ENCODE peak calls at places on chromosomes 4 and X, in eight cellular contexts. One of them, this sample, is unnamed.

GRCh38 chr4:6595897-6596537 is 21.0 kb downstream of the MAN2B2 start:
- DNase-seq in tibial nerve: no peak
- DNase-seq in body of pancreas: no peak
- DNase-seq in mammary epithelial cell: no peak
- DNase-seq in left ventricle myocardium inferior: no peak
- DNase-seq in pancreas: no peak
- DNase-seq in heart left ventricle: no peak
- DNase-seq in fibroblast of pulmonary artery: no peak
- DNase-seq in this sample: no peak

GRCh38 chrX:151984328-151984727 is 9.9 kb upstream of the GABRE start:
- DNase-seq in tibial nerve: no peak
- DNase-seq in body of pancreas: no peak
- DNase-seq in mammary epithelial cell: peak; percentile 84
- DNase-seq in left ventricle myocardium inferior: no peak
- DNase-seq in pancreas: no peak
- DNase-seq in heart left ventricle: peak; percentile 42
- DNase-seq in fibroblast of pulmonary artery: peak; percentile 95
- DNase-seq in this sample: no peak

GRCh38 chr4:113758361-113758760 is 3.2 kb downstream of the CAMK2D start:
- DNase-seq in tibial nerve: no peak
- DNase-seq in body of pancreas: no peak
- DNase-seq in mammary epithelial cell: peak; percentile 26
- DNase-seq in left ventricle myocardium inferior: no peak
- DNase-seq in pancreas: no peak
- DNase-seq in heart left ventricle: no peak
- DNase-seq in fibroblast of pulmonary artery: peak; percentile 56
- DNase-seq in this sample: no peak

GRCh38 chr4:152663203-152664066 is 16.4 kb downstream of the TMEM154 start:
- DNase-seq in tibial nerve: no peak
- DNase-seq in body of pancreas: no peak
- DNase-seq in mammary epithelial cell: no peak
- DNase-seq in left ventricle myocardium inferior: no peak
- DNase-seq in pancreas: no peak
- DNase-seq in heart left ventricle: no peak
- DNase-seq in fibroblast of pulmonary artery: no peak
- DNase-seq in this sample: no peak

GRCh38 chrX:109487640-109488039 is 5.8 kb upstream of the GUCY2F start:
- DNase-seq in tibial nerve: no peak
- DNase-seq in body of pancreas: no peak
- DNase-seq in mammary epithelial cell: no peak
- DNase-seq in left ventricle myocardium inferior: no peak
- DNase-seq in pancreas: no peak
- DNase-seq in heart left ventricle: no peak
- DNase-seq in fibroblast of pulmonary artery: no peak
- DNase-seq in this sample: no peak

GRCh38 chrX:85288992-85289723 is 45.4 kb downstream of the ZNF711 start:
- DNase-seq in tibial nerve: no peak
- DNase-seq in body of pancreas: no peak
- DNase-seq in mammary epithelial cell: no peak
- DNase-seq in left ventricle myocardium inferior: no peak
- DNase-seq in pancreas: no peak
- DNase-seq in heart left ventricle: no peak
- DNase-seq in fibroblast of pulmonary artery: no peak
- DNase-seq in this sample: no peak

GRCh38 chr4:25908491-25908901 is 5.5 kb upstream of the SMIM20 start:
- DNase-seq in tibial nerve: no peak
- DNase-seq in body of pancreas: peak; percentile 20
- DNase-seq in mammary epithelial cell: peak; percentile 88
- DNase-seq in left ventricle myocardium inferior: no peak
- DNase-seq in pancreas: no peak
- DNase-seq in heart left ventricle: peak; percentile 48
- DNase-seq in fibroblast of pulmonary artery: peak; percentile 88
- DNase-seq in this sample: no peak

GRCh38 chrX:134460861-134461218 is 875 bp downstream of the HPRT1 start:
- DNase-seq in tibial nerve: no peak
- DNase-seq in body of pancreas: no peak
- DNase-seq in mammary epithelial cell: peak; percentile 3
- DNase-seq in left ventricle myocardium inferior: no peak
- DNase-seq in pancreas: no peak
- DNase-seq in heart left ventricle: no peak
- DNase-seq in fibroblast of pulmonary artery: no peak
- DNase-seq in this sample: no peak

GRCh38 chr4:115187136-115187535 is 73.7 kb upstream of the NDST4 start:
- DNase-seq in tibial nerve: no peak
- DNase-seq in body of pancreas: no peak
- DNase-seq in mammary epithelial cell: no peak
- DNase-seq in left ventricle myocardium inferior: no peak
- DNase-seq in pancreas: no peak
- DNase-seq in heart left ventricle: no peak
- DNase-seq in fibroblast of pulmonary artery: no peak
- DNase-seq in this sample: no peak

GRCh38 chrX:153643431-153644351 is 3.3 kb upstream of the DUSP9 start:
- DNase-seq in tibial nerve: no peak
- DNase-seq in body of pancreas: no peak
- DNase-seq in mammary epithelial cell: no peak
- DNase-seq in left ventricle myocardium inferior: no peak
- DNase-seq in pancreas: peak; percentile 26
- DNase-seq in heart left ventricle: peak; percentile 21
- DNase-seq in fibroblast of pulmonary artery: no peak
- DNase-seq in this sample: no peak

GRCh38 chrX:133294126-133294525 is 76.0 kb upstream of the TFDP3 start:
- DNase-seq in tibial nerve: no peak
- DNase-seq in body of pancreas: no peak
- DNase-seq in mammary epithelial cell: no peak
- DNase-seq in left ventricle myocardium inferior: no peak
- DNase-seq in pancreas: no peak
- DNase-seq in heart left ventricle: no peak
- DNase-seq in fibroblast of pulmonary artery: no peak
- DNase-seq in this sample: no peak

GRCh38 chrX:45353462-45353861 is 152.8 kb upstream of the DIPK2B start:
- DNase-seq in tibial nerve: no peak
- DNase-seq in body of pancreas: no peak
- DNase-seq in mammary epithelial cell: no peak
- DNase-seq in left ventricle myocardium inferior: no peak
- DNase-seq in pancreas: no peak
- DNase-seq in heart left ventricle: no peak
- DNase-seq in fibroblast of pulmonary artery: no peak
- DNase-seq in this sample: no peak

GRCh38 chr4:37244583-37245390 is at the start of gene NWD2:
- DNase-seq in tibial nerve: no peak
- DNase-seq in body of pancreas: no peak
- DNase-seq in mammary epithelial cell: peak; percentile 16
- DNase-seq in left ventricle myocardium inferior: no peak
- DNase-seq in pancreas: peak; percentile 18
- DNase-seq in heart left ventricle: no peak
- DNase-seq in fibroblast of pulmonary artery: peak; percentile 10
- DNase-seq in this sample: no peak

GRCh38 chr4:156475322-156475721 is 496.3 kb downstream of the PDGFC start:
- DNase-seq in tibial nerve: no peak
- DNase-seq in body of pancreas: peak; percentile 8
- DNase-seq in mammary epithelial cell: peak; percentile 64
- DNase-seq in left ventricle myocardium inferior: no peak
- DNase-seq in pancreas: no peak
- DNase-seq in heart left ventricle: no peak
- DNase-seq in fibroblast of pulmonary artery: peak; percentile 83
- DNase-seq in this sample: no peak

GRCh38 chr4:28238756-28239155 is 1378.1 kb downstream of the STIM2 start:
- DNase-seq in tibial nerve: no peak
- DNase-seq in body of pancreas: no peak
- DNase-seq in mammary epithelial cell: no peak
- DNase-seq in left ventricle myocardium inferior: no peak
- DNase-seq in pancreas: no peak
- DNase-seq in heart left ventricle: no peak
- DNase-seq in fibroblast of pulmonary artery: no peak
- DNase-seq in this sample: no peak

GRCh38 chr4:15375707-15376106 is 52.1 kb upstream of the C1QTNF7 start:
- DNase-seq in tibial nerve: no peak
- DNase-seq in body of pancreas: no peak
- DNase-seq in mammary epithelial cell: no peak
- DNase-seq in left ventricle myocardium inferior: no peak
- DNase-seq in pancreas: no peak
- DNase-seq in heart left ventricle: no peak
- DNase-seq in fibroblast of pulmonary artery: no peak
- DNase-seq in this sample: no peak

GRCh38 chrX:69029696-69030245 is 135.5 kb downstream of the PJA1 start:
- DNase-seq in tibial nerve: no peak
- DNase-seq in body of pancreas: no peak
- DNase-seq in mammary epithelial cell: no peak
- DNase-seq in left ventricle myocardium inferior: no peak
- DNase-seq in pancreas: no peak
- DNase-seq in heart left ventricle: no peak
- DNase-seq in fibroblast of pulmonary artery: no peak
- DNase-seq in this sample: no peak

GRCh38 chrX:23819385-23820234 is 36.6 kb downstream of the SAT1 start:
- DNase-seq in tibial nerve: no peak
- DNase-seq in body of pancreas: no peak
- DNase-seq in mammary epithelial cell: no peak
- DNase-seq in left ventricle myocardium inferior: no peak
- DNase-seq in pancreas: no peak
- DNase-seq in heart left ventricle: no peak
- DNase-seq in fibroblast of pulmonary artery: no peak
- DNase-seq in this sample: no peak

GRCh38 chr4:85929926-85930325 is 429.9 kb downstream of the MAPK10 start:
- DNase-seq in tibial nerve: no peak
- DNase-seq in body of pancreas: peak; percentile 57
- DNase-seq in mammary epithelial cell: peak; percentile 3
- DNase-seq in left ventricle myocardium inferior: no peak
- DNase-seq in pancreas: peak; percentile 43
- DNase-seq in heart left ventricle: no peak
- DNase-seq in fibroblast of pulmonary artery: no peak
- DNase-seq in this sample: no peak

GRCh38 chr4:111806331-111806730 is 338.9 kb upstream of the FAM241A start:
- DNase-seq in tibial nerve: no peak
- DNase-seq in body of pancreas: no peak
- DNase-seq in mammary epithelial cell: no peak
- DNase-seq in left ventricle myocardium inferior: no peak
- DNase-seq in pancreas: no peak
- DNase-seq in heart left ventricle: no peak
- DNase-seq in fibroblast of pulmonary artery: no peak
- DNase-seq in this sample: no peak

GRCh38 chrX:10176121-10177003 is 19.6 kb downstream of the CLCN4 start:
- DNase-seq in tibial nerve: no peak
- DNase-seq in body of pancreas: peak; percentile 54
- DNase-seq in mammary epithelial cell: peak; percentile 64
- DNase-seq in left ventricle myocardium inferior: no peak
- DNase-seq in pancreas: no peak
- DNase-seq in heart left ventricle: no peak
- DNase-seq in fibroblast of pulmonary artery: no peak
- DNase-seq in this sample: no peak

GRCh38 chr4:109925396-109925795 is 12.7 kb downstream of the EGF start:
- DNase-seq in tibial nerve: no peak
- DNase-seq in body of pancreas: no peak
- DNase-seq in mammary epithelial cell: no peak
- DNase-seq in left ventricle myocardium inferior: no peak
- DNase-seq in pancreas: no peak
- DNase-seq in heart left ventricle: no peak
- DNase-seq in fibroblast of pulmonary artery: no peak
- DNase-seq in this sample: no peak

GRCh38 chr4:109915385-109916002 is 2.8 kb downstream of the EGF start:
- DNase-seq in tibial nerve: no peak
- DNase-seq in body of pancreas: no peak
- DNase-seq in mammary epithelial cell: no peak
- DNase-seq in left ventricle myocardium inferior: no peak
- DNase-seq in pancreas: no peak
- DNase-seq in heart left ventricle: no peak
- DNase-seq in fibroblast of pulmonary artery: no peak
- DNase-seq in this sample: no peak

GRCh38 chr4:109916003-109916399 is 3.3 kb downstream of the EGF start:
- DNase-seq in tibial nerve: no peak
- DNase-seq in body of pancreas: no peak
- DNase-seq in mammary epithelial cell: no peak
- DNase-seq in left ventricle myocardium inferior: no peak
- DNase-seq in pancreas: no peak
- DNase-seq in heart left ventricle: no peak
- DNase-seq in fibroblast of pulmonary artery: no peak
- DNase-seq in this sample: no peak

GRCh38 chr4:109921384-109921808 is 8.7 kb downstream of the EGF start:
- DNase-seq in tibial nerve: no peak
- DNase-seq in body of pancreas: peak; percentile 41
- DNase-seq in mammary epithelial cell: peak; percentile 80
- DNase-seq in left ventricle myocardium inferior: no peak
- DNase-seq in pancreas: no peak
- DNase-seq in heart left ventricle: no peak
- DNase-seq in fibroblast of pulmonary artery: peak; percentile 68
- DNase-seq in this sample: no peak
- TF ChIP-seq CTCF in tibial nerve: no peak
- TF ChIP-seq CTCF in body of pancreas: no peak
- TF ChIP-seq CTCF in mammary epithelial cell: no peak
- TF ChIP-seq CTCF in left ventricle myocardium inferior: no peak
- TF ChIP-seq CTCF in pancreas: no peak
- TF ChIP-seq CTCF in heart left ventricle: no peak
- TF ChIP-seq CTCF in fibroblast of pulmonary artery: no peak
- TF ChIP-seq CTCF in this sample: no peak

GRCh38 chrX:39402158-39402557 is 600.9 kb downstream of the MID1IP1 start:
- DNase-seq in tibial nerve: no peak
- DNase-seq in body of pancreas: no peak
- DNase-seq in mammary epithelial cell: no peak
- DNase-seq in left ventricle myocardium inferior: no peak
- DNase-seq in pancreas: no peak
- DNase-seq in heart left ventricle: no peak
- DNase-seq in fibroblast of pulmonary artery: no peak
- DNase-seq in this sample: no peak
- TF ChIP-seq CTCF in tibial nerve: no peak
- TF ChIP-seq CTCF in body of pancreas: no peak
- TF ChIP-seq CTCF in mammary epithelial cell: no peak
- TF ChIP-seq CTCF in left ventricle myocardium inferior: no peak
- TF ChIP-seq CTCF in pancreas: no peak
- TF ChIP-seq CTCF in heart left ventricle: no peak
- TF ChIP-seq CTCF in fibroblast of pulmonary artery: no peak
- TF ChIP-seq CTCF in this sample: no peak

GRCh38 chrX:64176876-64177275 is 28.6 kb downstream of the AMER1 start:
- DNase-seq in tibial nerve: no peak
- DNase-seq in body of pancreas: peak; percentile 22
- DNase-seq in mammary epithelial cell: no peak
- DNase-seq in left ventricle myocardium inferior: no peak
- DNase-seq in pancreas: no peak
- DNase-seq in heart left ventricle: no peak
- DNase-seq in fibroblast of pulmonary artery: peak; percentile 11
- DNase-seq in this sample: no peak
- TF ChIP-seq CTCF in tibial nerve: no peak
- TF ChIP-seq CTCF in body of pancreas: no peak
- TF ChIP-seq CTCF in mammary epithelial cell: no peak
- TF ChIP-seq CTCF in left ventricle myocardium inferior: no peak
- TF ChIP-seq CTCF in pancreas: no peak
- TF ChIP-seq CTCF in heart left ventricle: no peak
- TF ChIP-seq CTCF in fibroblast of pulmonary artery: no peak
- TF ChIP-seq CTCF in this sample: no peak

GRCh38 chrX:8179653-8180052 is 8.6 kb upstream of the VCX2 start:
- DNase-seq in tibial nerve: no peak
- DNase-seq in body of pancreas: no peak
- DNase-seq in mammary epithelial cell: no peak
- DNase-seq in left ventricle myocardium inferior: no peak
- DNase-seq in pancreas: no peak
- DNase-seq in heart left ventricle: no peak
- DNase-seq in fibroblast of pulmonary artery: peak; percentile 8
- DNase-seq in this sample: no peak
- TF ChIP-seq CTCF in tibial nerve: no peak
- TF ChIP-seq CTCF in body of pancreas: no peak
- TF ChIP-seq CTCF in mammary epithelial cell: no peak
- TF ChIP-seq CTCF in left ventricle myocardium inferior: peak; percentile 31
- TF ChIP-seq CTCF in pancreas: no peak
- TF ChIP-seq CTCF in heart left ventricle: no peak
- TF ChIP-seq CTCF in fibroblast of pulmonary artery: no peak
- TF ChIP-seq CTCF in this sample: no peak